ENCODE peak calls at places on chromosomes 7 and 10, in six cellular contexts. One of them, this sample, is unnamed.

GRCh38 chr7:43119371-43120069 is 7.1 kb downstream of the HECW1 start:
- DNase-seq in DMS153: no peak
- DNase-seq in COR-L47: no peak
- DNase-seq in cardiac muscle cell: no peak
- DNase-seq in SK-MEL-5: no peak
- DNase-seq in WTC11: no peak
- DNase-seq in this sample: no peak

GRCh38 chr7:69748530-69748929 is 150.3 kb downstream of the AUTS2 start:
- DNase-seq in DMS153: no peak
- DNase-seq in COR-L47: no peak
- DNase-seq in cardiac muscle cell: no peak
- DNase-seq in SK-MEL-5: no peak
- DNase-seq in WTC11: no peak
- DNase-seq in this sample: no peak

GRCh38 chr7:128796325-128796724 is 4.6 kb downstream of the CCDC136 start:
- DNase-seq in DMS153: no peak
- DNase-seq in COR-L47: no peak
- DNase-seq in cardiac muscle cell: no peak
- DNase-seq in SK-MEL-5: no peak
- DNase-seq in WTC11: no peak
- DNase-seq in this sample: no peak

GRCh38 chr10:86362129-86362527 is 4.5 kb downstream of the GRID1 start:
- DNase-seq in DMS153: no peak
- DNase-seq in COR-L47: no peak
- DNase-seq in cardiac muscle cell: no peak
- DNase-seq in SK-MEL-5: no peak
- DNase-seq in WTC11: no peak
- DNase-seq in this sample: no peak

GRCh38 chr10:44752451-44753441 is 158.4 kb upstream of the TMEM72 start:
- DNase-seq in DMS153: peak; percentile 98
- DNase-seq in COR-L47: no peak
- DNase-seq in cardiac muscle cell: no peak
- DNase-seq in SK-MEL-5: no peak
- DNase-seq in WTC11: no peak
- DNase-seq in this sample: no peak

GRCh38 chr7:28732037-28732869 is 225.9 kb downstream of the TRIL start:
- DNase-seq in DMS153: no peak
- DNase-seq in COR-L47: peak; percentile 27
- DNase-seq in cardiac muscle cell: no peak
- DNase-seq in SK-MEL-5: no peak
- DNase-seq in WTC11: no peak
- DNase-seq in this sample: no peak

GRCh38 chr10:10685566-10685965 is 332.1 kb upstream of the CELF2 start:
- DNase-seq in DMS153: no peak
- DNase-seq in COR-L47: no peak
- DNase-seq in cardiac muscle cell: no peak
- DNase-seq in SK-MEL-5: no peak
- DNase-seq in WTC11: no peak
- DNase-seq in this sample: no peak

GRCh38 chr7:11604505-11604904 is 227.5 kb downstream of the THSD7A start:
- DNase-seq in DMS153: no peak
- DNase-seq in COR-L47: no peak
- DNase-seq in cardiac muscle cell: no peak
- DNase-seq in SK-MEL-5: no peak
- DNase-seq in WTC11: no peak
- DNase-seq in this sample: no peak

GRCh38 chr10:51718804-51719291 is 19.5 kb upstream of the CSTF2T start:
- DNase-seq in DMS153: no peak
- DNase-seq in COR-L47: no peak
- DNase-seq in cardiac muscle cell: no peak
- DNase-seq in SK-MEL-5: no peak
- DNase-seq in WTC11: no peak
- DNase-seq in this sample: no peak

GRCh38 chr10:75743231-75743864 is 311.9 kb downstream of the LRMDA start:
- DNase-seq in DMS153: no peak
- DNase-seq in COR-L47: no peak
- DNase-seq in cardiac muscle cell: no peak
- DNase-seq in SK-MEL-5: no peak
- DNase-seq in WTC11: no peak
- DNase-seq in this sample: no peak

GRCh38 chr7:112358456-112358855 is 91.8 kb upstream of the IFRD1 start:
- DNase-seq in DMS153: no peak
- DNase-seq in COR-L47: no peak
- DNase-seq in cardiac muscle cell: no peak
- DNase-seq in SK-MEL-5: no peak
- DNase-seq in WTC11: no peak
- DNase-seq in this sample: no peak

GRCh38 chr7:518630-519428 is 817 bp downstream of the PDGFA start:
- DNase-seq in DMS153: peak; percentile 39
- DNase-seq in COR-L47: peak; percentile 54
- DNase-seq in cardiac muscle cell: peak; percentile 88
- DNase-seq in SK-MEL-5: peak; percentile 62
- DNase-seq in WTC11: peak; percentile 65
- DNase-seq in this sample: peak; percentile 27

GRCh38 chr7:140649566-140650205 is 9.1 kb upstream of the DENND2A start:
- DNase-seq in DMS153: no peak
- DNase-seq in COR-L47: no peak
- DNase-seq in cardiac muscle cell: no peak
- DNase-seq in SK-MEL-5: no peak
- DNase-seq in WTC11: no peak
- DNase-seq in this sample: no peak

GRCh38 chr7:66246549-66247171 is 41.5 kb downstream of the TPST1 start:
- DNase-seq in DMS153: no peak
- DNase-seq in COR-L47: no peak
- DNase-seq in cardiac muscle cell: no peak
- DNase-seq in SK-MEL-5: no peak
- DNase-seq in WTC11: no peak
- DNase-seq in this sample: no peak

GRCh38 chr7:98870071-98870651 is 347 bp upstream of the TMEM130 start:
- DNase-seq in DMS153: peak; percentile 59
- DNase-seq in COR-L47: peak; percentile 40
- DNase-seq in cardiac muscle cell: peak; percentile 39
- DNase-seq in SK-MEL-5: no peak
- DNase-seq in WTC11: peak; percentile 77
- DNase-seq in this sample: peak; percentile 85

GRCh38 chr10:35386594-35387174 is 50.4 kb downstream of the CCNY start:
- DNase-seq in DMS153: peak; percentile 5
- DNase-seq in COR-L47: peak; percentile 55
- DNase-seq in cardiac muscle cell: peak; percentile 65
- DNase-seq in SK-MEL-5: no peak
- DNase-seq in WTC11: no peak
- DNase-seq in this sample: no peak

This sample was measured in activated B cell treated with CpG ODN at 0.5 μM for 24 hours.